ENCODE peak calls at places on chromosome 10, in six cellular contexts. N is AG08396; T is EL; L is stimulated activated CD4-positive, alpha-beta T cell treated with anti-CD3 and anti-CD28 coated beads, Interleukin-4, amount 100 ng/mL, for 1 hour; K is NCI-H460; U is M059J. V is an unnamed sample.
A peak's percentile ranks its signal among the peaks of the same experiment; 100 is the strongest.

GRCh38 chr10:4902571-4903011 is 60.6 kb upstream of the AKR1C1 start:
- DNase-seq in N (no peak), U (peak; percentile 4), K (no peak), L (peak; percentile 12), T (no peak), V (peak; percentile 23)

GRCh38 chr10:7192041-7192440 is 218.8 kb downstream of the SFMBT2 start:
- DNase-seq in N (no peak), T (no peak), U (no peak), L (no peak), K (no peak), V (no peak)

GRCh38 chr10:29681700-29682444 is 47.1 kb upstream of the SVIL start:
- DNase-seq in K (no peak), T (no peak), N (no peak), U (no peak), L (peak; percentile 24), V (no peak)

GRCh38 chr10:27745719-27746363 is at the start of gene MKX:
- DNase-seq in L (peak; percentile 48), N (peak; percentile 43), K (no peak), U (no peak), T (peak; percentile 81), V (no peak)

GRCh38 chr10:44931621-44932337 is 20.6 kb downstream of the TMEM72 start:
- DNase-seq in N (no peak), T (no peak), L (no peak), U (no peak), K (no peak), V (no peak)

GRCh38 chr10:95660283-95660682 is 3.8 kb upstream of the ALDH18A1 start:
- DNase-seq in K (no peak), L (no peak), N (peak; percentile 53), T (peak; percentile 47), U (peak; percentile 67), V (no peak)

GRCh38 chr10:5666324-5667220 is at the start of gene ASB13:
- DNase-seq in K (peak; percentile 38), U (peak; percentile 36), N (peak; percentile 89), T (peak; percentile 54), L (peak; percentile 55), V (peak; percentile 54)

GRCh38 chr10:6327906-6328707 is 125.4 kb downstream of the PFKFB3 start:
- DNase-seq in U (no peak), K (no peak), T (no peak), L (no peak), N (no peak), V (no peak)

GRCh38 chr10:50623299-50624153 is at the start of gene SGMS1:
- DNase-seq in U (peak; percentile 81), T (peak; percentile 86), N (peak; percentile 95), L (peak; percentile 82), K (peak; percentile 83), V (peak; percentile 68)

GRCh38 chr10:43806851-43807640 is 158.4 kb upstream of the ZNF32 start:
- DNase-seq in U (peak; percentile 47), N (no peak), L (no peak), T (no peak), K (no peak), V (no peak)

GRCh38 chr10:50310560-50311174 is 59.4 kb upstream of the ASAH2 start:
- DNase-seq in L (peak; percentile 23), U (peak; percentile 15), K (peak; percentile 30), N (no peak), T (peak; percentile 32), V (peak; percentile 17)

GRCh38 chr10:66405566-66405965 is 520.3 kb upstream of the LRRTM3 start:
- DNase-seq in U (no peak), T (no peak), N (no peak), K (no peak), L (no peak), V (no peak)

GRCh38 chr10:114256822-114257221 is 17.8 kb downstream of the VWA2 start:
- DNase-seq in T (peak; percentile 20), U (peak; percentile 56), L (no peak), K (no peak), N (no peak), V (no peak)

GRCh38 chr10:2620827-2621521 is 446.4 kb upstream of the PFKP start:
- DNase-seq in N (no peak), L (no peak), T (no peak), K (no peak), U (no peak), V (no peak)

GRCh38 chr10:11440250-11441150 is 170.9 kb downstream of the USP6NL start:
- DNase-seq in K (no peak), U (no peak), N (no peak), L (peak; percentile 21), T (no peak), V (no peak)

GRCh38 chr10:112136816-112137215 is 46.7 kb downstream of the GPAM start:
- DNase-seq in L (no peak), U (no peak), N (no peak), K (no peak), T (no peak), V (no peak)

GRCh38 chr10:119489572-119490326 is 52.8 kb downstream of the RGS10 start:
- DNase-seq in L (peak; percentile 63), T (peak; percentile 53), K (peak; percentile 23), U (peak; percentile 37), N (peak; percentile 64), V (peak; percentile 16)

GRCh38 chr10:126062132-126063032 is 166.0 kb downstream of the FANK1 start:
- DNase-seq in T (peak; percentile 98), K (peak; percentile 13), N (peak; percentile 91), L (no peak), U (peak; percentile 98), V (no peak)

GRCh38 chr10:56585447-56586171 is 224.6 kb upstream of the ZWINT start:
- DNase-seq in K (no peak), U (no peak), N (no peak), L (no peak), T (no peak), V (no peak)

GRCh38 chr10:60444494-60445064 is 54.9 kb upstream of the ANK3 start:
- DNase-seq in N (no peak), L (no peak), K (no peak), U (peak; percentile 48), T (peak; percentile 39), V (peak; percentile 4)

GRCh38 chr10:97543025-97543546 is 29.5 kb upstream of the ANKRD2 start:
- DNase-seq in U (peak; percentile 98), T (peak; percentile 97), L (peak; percentile 51), N (peak; percentile 92), K (peak; percentile 62), V (peak; percentile 50)

GRCh38 chr10:62811159-62811875 is 4.8 kb downstream of the EGR2 start:
- DNase-seq in U (no peak), N (no peak), K (no peak), L (peak; percentile 60), T (no peak), V (no peak)

GRCh38 chr10:124264711-124265390 is 153.9 kb downstream of the OAT start:
- DNase-seq in K (no peak), T (no peak), U (no peak), N (no peak), L (no peak), V (no peak)

GRCh38 chr10:129883637-129884389 is 80.3 kb downstream of the EBF3 start:
- DNase-seq in T (no peak), K (no peak), N (no peak), L (no peak), U (no peak), V (no peak)

GRCh38 chr10:123143825-123144168 is 4.1 kb upstream of the HMX2 start:
- DNase-seq in N (no peak), L (no peak), K (no peak), T (no peak), U (no peak), V (no peak)

GRCh38 chr10:115558252-115558651 is 465.1 kb downstream of the ATRNL1 start:
- DNase-seq in K (no peak), L (no peak), U (no peak), T (no peak), N (no peak), V (no peak)

GRCh38 chr10:30705625-30706149 is 76.1 kb upstream of the LYZL2 start:
- DNase-seq in L (no peak), U (no peak), T (no peak), K (no peak), N (no peak), V (no peak)

GRCh38 chr10:97336446-97336845 is 1.9 kb upstream of the FRAT2 start:
- DNase-seq in K (no peak), U (no peak), N (no peak), L (no peak), T (no peak), V (no peak)

GRCh38 chr10:24046060-24046459 is 162.9 kb upstream of the KIAA1217 start:
- DNase-seq in N (no peak), K (no peak), L (no peak), U (no peak), T (no peak), V (no peak)

GRCh38 chr10:30488319-30488718 is 54.3 kb downstream of the MAP3K8 start:
- DNase-seq in L (no peak), T (no peak), K (no peak), N (no peak), U (no peak), V (no peak)

GRCh38 chr10:96384471-96384870 is 25.7 kb upstream of the OPALIN start:
- DNase-seq in L (no peak), K (no peak), U (no peak), N (no peak), T (no peak), V (no peak)

GRCh38 chr10:95530561-95530960 is 30.6 kb downstream of the SORBS1 start:
- DNase-seq in L (no peak), U (no peak), T (no peak), K (no peak), N (no peak), V (no peak)

GRCh38 chr10:95445837-95446347 is 115.3 kb downstream of the SORBS1 start:
- DNase-seq in T (peak; percentile 86), L (no peak), N (peak; percentile 76), U (peak; percentile 85), K (peak; percentile 65), V (peak; percentile 60)

GRCh38 chr10:101720606-101721230 is 25.7 kb upstream of the FBXW4 start:
- DNase-seq in T (no peak), K (no peak), L (no peak), N (no peak), U (no peak), V (no peak)

GRCh38 chr10:128305601-128306345 is 179.6 kb upstream of the MKI67 start:
- DNase-seq in T (no peak), N (no peak), U (no peak), K (no peak), L (no peak), V (no peak)

V was measured in HepG2.